ENCODE peak calls at places on chromosomes 3 and 15, in seven cellular contexts. L is psoas muscle, O is GM12878, W is heart left ventricle, R is gastrocnemius medialis, F is cardiac muscle cell, N is caudate nucleus. D is an unnamed sample.

GRCh38 chr15:28954466-28955159 is 68.8 kb downstream of the APBA2 start:
- DNase-seq in L (no peak), O (no peak), W (no peak), R (no peak), F (no peak), N (no peak), D (no peak)

GRCh38 chr3:148873928-148874326 is 8.8 kb downstream of the CPA3 start:
- DNase-seq in L (no peak), O (no peak), W (no peak), R (no peak), F (no peak), N (no peak), D (no peak)

GRCh38 chr3:183455064-183455463 is 26.6 kb upstream of the MCF2L2 start:
- DNase-seq in L (no peak), O (no peak), W (no peak), R (no peak), F (no peak), N (peak; percentile 29), D (no peak)

GRCh38 chr3:41907330-41908073 is 54.4 kb downstream of the ULK4 start:
- DNase-seq in L (no peak), O (no peak), W (no peak), R (no peak), F (no peak), N (no peak), D (no peak)

GRCh38 chr3:196968233-196969000 is at the start of gene PIGZ:
- DNase-seq in L (peak; percentile 71), O (no peak), W (peak; percentile 45), R (no peak), F (peak; percentile 62), N (no peak), D (no peak)

GRCh38 chr3:100756441-100756840 is 47.1 kb downstream of the TFG start:
- DNase-seq in L (peak; percentile 59), O (no peak), W (peak; percentile 13), R (peak; percentile 18), F (no peak), N (no peak), D (no peak)

GRCh38 chr3:72161870-72162617 is 377.1 kb upstream of the PROK2 start:
- DNase-seq in L (no peak), O (no peak), W (no peak), R (no peak), F (no peak), N (no peak), D (no peak)

GRCh38 chr15:40247406-40247971 is 8.6 kb downstream of the PAK6 start:
- DNase-seq in L (peak; percentile 24), O (no peak), W (no peak), R (no peak), F (no peak), N (no peak), D (no peak)

GRCh38 chr3:193826126-193826795 is 233.3 kb downstream of the OPA1 start:
- DNase-seq in L (peak; percentile 65), O (no peak), W (no peak), R (peak; percentile 22), F (no peak), N (no peak), D (no peak)

GRCh38 chr3:12904951-12905315 is 63.6 kb upstream of the RPL32 start:
- DNase-seq in L (peak; percentile 28), O (no peak), W (no peak), R (peak; percentile 42), F (no peak), N (no peak), D (no peak)

GRCh38 chr3:31210068-31210650 is 315.7 kb upstream of the GADL1 start:
- DNase-seq in L (no peak), O (no peak), W (no peak), R (no peak), F (peak; percentile 42), N (no peak), D (no peak)

GRCh38 chr3:54891540-54891897 is 36.3 kb downstream of the LRTM1 start:
- DNase-seq in L (peak; percentile 91), O (no peak), W (peak; percentile 72), R (peak; percentile 94), F (peak; percentile 46), N (peak; percentile 7), D (peak; percentile 84)

GRCh38 chr3:99929409-99930139 is 111.9 kb downstream of the CMSS1 start:
- DNase-seq in L (peak; percentile 65), O (no peak), W (peak; percentile 23), R (peak; percentile 62), F (no peak), N (no peak), D (no peak)

GRCh38 chr3:6622712-6623111 is 238.2 kb upstream of the GRM7 start:
- DNase-seq in L (no peak), O (no peak), W (no peak), R (no peak), F (no peak), N (no peak), D (no peak)

GRCh38 chr15:59280855-59281254 is 74.2 kb downstream of the LDHAL6B start:
- DNase-seq in L (no peak), O (no peak), W (no peak), R (no peak), F (no peak), N (no peak), D (no peak)

GRCh38 chr15:73773428-73773827 is 20.3 kb upstream of the INSYN1 start:
- DNase-seq in L (no peak), O (no peak), W (no peak), R (no peak), F (no peak), N (no peak), D (no peak)

GRCh38 chr3:173238091-173238490 is 97.1 kb upstream of the SPATA16 start:
- DNase-seq in L (no peak), O (no peak), W (no peak), R (no peak), F (no peak), N (no peak), D (no peak)

GRCh38 chr15:73949496-73949895 is 23.2 kb downstream of the LOXL1 start:
- DNase-seq in L (peak; percentile 32), O (no peak), W (no peak), R (no peak), F (no peak), N (no peak), D (no peak)

GRCh38 chr15:68154923-68155559 is 50.1 kb downstream of the CALML4 start:
- DNase-seq in L (no peak), O (no peak), W (peak; percentile 38), R (peak; percentile 21), F (peak; percentile 67), N (no peak), D (no peak)

GRCh38 chr3:13073976-13074375 is 747 bp upstream of the IQSEC1 start:
- DNase-seq in L (peak; percentile 48), O (no peak), W (no peak), R (no peak), F (no peak), N (no peak), D (no peak)

DNA sequence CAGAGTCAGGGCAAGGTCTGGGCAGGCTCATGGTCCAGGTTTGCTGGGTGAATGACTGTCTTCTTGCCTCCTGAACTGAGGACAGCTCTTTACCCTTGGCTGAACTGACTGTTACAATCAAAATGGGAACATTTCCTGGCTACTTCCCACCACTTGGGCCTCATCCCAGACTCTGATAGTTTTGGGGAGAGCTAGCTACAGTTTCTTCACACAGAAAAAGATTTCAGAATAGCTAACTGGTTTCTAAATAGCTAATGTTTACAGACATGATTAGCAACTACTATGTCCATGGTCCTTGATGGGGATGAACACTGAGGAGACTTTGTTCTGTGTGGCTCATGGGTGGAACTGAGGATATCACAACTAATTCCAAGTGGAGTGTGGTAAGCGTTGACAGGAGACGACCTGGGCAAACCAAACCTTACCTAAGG is 7.1 kb downstream of the ALPK3 start:
- DNase-seq in L (peak; percentile 75), O (no peak), W (no peak), R (peak; percentile 80), F (no peak), N (no peak), D (no peak)
- H3K27ac ChIP-seq in L (peak overlapping the region; percentile 99), O (no peak overlapping the region), W (peak overlapping the region; percentile 95), R (peak overlapping the region; percentile 94), F (no peak overlapping the region), N (no peak overlapping the region), D (peak overlapping the region; percentile 34)

GRCh38 chr3:29516164-29516563 is 235.3 kb downstream of the RBMS3 start:
- DNase-seq in L (no peak), O (no peak), W (no peak), R (no peak), F (no peak), N (no peak), D (no peak)

GRCh38 chr3:29514170-29514569 is 233.3 kb downstream of the RBMS3 start:
- DNase-seq in L (no peak), O (no peak), W (no peak), R (no peak), F (no peak), N (no peak), D (no peak)

GRCh38 chr3:29513236-29513635 is 232.4 kb downstream of the RBMS3 start:
- DNase-seq in L (no peak), O (no peak), W (peak; percentile 64), R (no peak), F (no peak), N (no peak), D (no peak)

GRCh38 chr3:29514912-29515311 is 234.0 kb downstream of the RBMS3 start:
- DNase-seq in L (no peak), O (no peak), W (no peak), R (no peak), F (peak; percentile 33), N (no peak), D (no peak)

GRCh38 chr3:29515451-29515850 is 234.6 kb downstream of the RBMS3 start:
- DNase-seq in L (no peak), O (peak; percentile 38), W (no peak), R (no peak), F (no peak), N (no peak), D (no peak)
- H3K27ac ChIP-seq in L (peak overlapping the region; percentile 23), O (no peak overlapping the region), W (no peak overlapping the region), R (peak overlapping the region; percentile 32), F (peak overlapping the region; percentile 38), N (no peak overlapping the region), D (no peak overlapping the region)

DNA sequence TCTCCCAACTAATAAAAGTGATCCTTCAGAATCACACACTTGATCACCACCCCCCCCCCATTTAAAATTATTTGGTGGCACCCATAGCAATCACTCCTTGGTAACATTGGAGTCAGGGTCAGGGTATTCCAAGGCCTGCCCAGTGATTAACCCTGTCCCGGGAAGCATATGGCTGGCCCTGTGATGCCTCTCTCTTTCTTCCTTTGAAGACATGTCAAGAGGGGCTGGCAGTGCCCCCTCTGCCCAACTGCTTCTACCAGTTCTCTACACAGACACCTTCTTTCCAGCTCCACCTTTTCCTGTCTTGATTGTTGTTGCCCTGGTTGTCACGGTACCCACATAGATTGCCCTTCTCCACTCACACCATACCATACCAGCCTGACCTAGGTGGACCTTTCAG is 30.9 kb upstream of the MANF start:
- DNase-seq in L (no peak), O (no peak), W (no peak), R (no peak), F (no peak), N (no peak), D (no peak)
- H3K27ac ChIP-seq in L (no peak overlapping the region), O (no peak overlapping the region), W (no peak overlapping the region), R (no peak overlapping the region), F (no peak overlapping the region), N (no peak overlapping the region), D (no peak overlapping the region)

GRCh38 chr3:127738192-127738840 is 65.6 kb downstream of the ABTB1 start:
- DNase-seq in L (no peak), O (no peak), W (peak; percentile 57), R (no peak), F (no peak), N (no peak), D (no peak)
- H3K27ac ChIP-seq in L (peak overlapping the region; percentile 65), O (peak overlapping the region; percentile 53), W (peak overlapping the region; percentile 86), R (peak overlapping the region; percentile 78), F (no peak overlapping the region), N (peak overlapping the region; percentile 74), D (peak overlapping the region; percentile 44)